ENCODE peak calls at places on chromosomes 16 and 17, in ten cellular contexts. S is psoas muscle; C is lung; D is C1 segment of cervical spinal cord; Q is stimulated activated CD8-positive, alpha-beta memory T cell treated with anti-CD3 and anti-CD28 coated beads, Interleukin-2, amount 100 ng/mL, for 1 hour; O is NCI-H1417 treated with DMSO at 0.1 percent for 48 hours; N is HCT116; E is foreskin fibroblast; L is stimulated activated CD4-positive, alpha-beta T cell treated with anti-CD3 and anti-CD28 coated beads, Interleukin-15, amount 100 ng/mL, for 1 hour; B is T-helper 17 cell. K is an unnamed sample.

GRCh38 chr16:648071-648785 is 937 bp upstream of the WDR90 start:
- DNase-seq in Q (no peak), E (no peak), D (no peak), L (no peak), C (no peak), S (no peak), B (no peak), N (no peak), O (no peak), K (no peak)

GRCh38 chr16:3029499-3030127 is 5.8 kb downstream of the THOC6 start:
- DNase-seq in N (no peak), C (no peak), L (no peak), E (peak; percentile 61), S (no peak), Q (no peak), B (no peak), O (no peak), D (no peak), K (peak; percentile 25)

GRCh38 chr17:9200699-9201359 is 179.5 kb downstream of the NTN1 start:
- DNase-seq in N (no peak), C (no peak), L (no peak), O (no peak), S (no peak), D (no peak), E (no peak), B (no peak), Q (no peak), K (no peak)

GRCh38 chr16:81697321-81697885 is 81.7 kb upstream of the PLCG2 start:
- DNase-seq in B (no peak), O (no peak), Q (peak; percentile 30), C (no peak), N (peak; percentile 51), D (no peak), E (no peak), L (peak; percentile 11), S (peak; percentile 38), K (no peak)

GRCh38 chr16:74817851-74818250 is 43.2 kb upstream of the FA2H start:
- DNase-seq in N (no peak), C (no peak), O (no peak), L (no peak), E (no peak), B (no peak), Q (no peak), D (no peak), S (no peak), K (no peak)

GRCh38 chr16:58056580-58056979 is 31.0 kb downstream of the MMP15 start:
- DNase-seq in O (no peak), Q (no peak), N (no peak), B (no peak), S (no peak), D (no peak), E (no peak), C (no peak), L (no peak), K (no peak)

GRCh38 chr17:16470302-16470701 is 21.7 kb downstream of the LRRC75A start:
- DNase-seq in L (no peak), B (no peak), D (no peak), S (no peak), E (no peak), C (no peak), N (no peak), O (no peak), Q (no peak), K (no peak)

GRCh38 chr16:70678898-70679652 is 6.8 kb downstream of the MTSS2 start:
- DNase-seq in E (no peak), D (no peak), N (no peak), Q (no peak), C (no peak), L (no peak), B (no peak), S (peak; percentile 16), O (no peak), K (no peak)

GRCh38 chr16:72369273-72369672 is 197.3 kb upstream of the PMFBP1 start:
- DNase-seq in E (no peak), D (no peak), S (no peak), Q (no peak), C (no peak), L (no peak), O (no peak), N (no peak), B (no peak), K (no peak)

GRCh38 chr16:70800306-70800705 is 652 bp downstream of the VAC14 start:
- DNase-seq in N (no peak), Q (no peak), B (no peak), S (no peak), D (no peak), O (no peak), L (no peak), E (no peak), C (no peak), K (no peak)

GRCh38 chr17:35460354-35460851 is 11.8 kb upstream of the SLFN13 start:
- DNase-seq in N (peak; percentile 15), O (no peak), Q (peak; percentile 34), C (peak; percentile 75), S (peak; percentile 27), D (no peak), B (peak; percentile 50), L (no peak), E (no peak), K (peak; percentile 26)

GRCh38 chr16:2753523-2754020 is 1.1 kb downstream of the SRRM2 start:
- DNase-seq in Q (no peak), O (no peak), D (no peak), S (no peak), E (no peak), N (no peak), B (no peak), C (no peak), L (no peak), K (no peak)

GRCh38 chr17:21249911-21250703 is 3.1 kb downstream of the NATD1 start:
- DNase-seq in C (no peak), L (no peak), Q (no peak), N (no peak), D (no peak), E (no peak), B (no peak), O (no peak), S (no peak), K (no peak)

GRCh38 chr16:1003551-1004347 is 22.2 kb downstream of the SOX8 start:
- DNase-seq in L (no peak), B (no peak), S (no peak), C (no peak), Q (no peak), N (no peak), E (no peak), D (no peak), O (no peak), K (peak; percentile 47)

GRCh38 chr16:80612461-80613017 is 71.7 kb downstream of the DYNLRB2 start:
- DNase-seq in D (no peak), S (no peak), L (no peak), O (no peak), B (no peak), N (no peak), E (no peak), C (no peak), Q (no peak), K (no peak)

GRCh38 chr16:28163699-28164584 is 47.8 kb downstream of the XPO6 start:
- DNase-seq in O (no peak), E (no peak), S (no peak), L (no peak), N (no peak), D (no peak), C (no peak), Q (no peak), B (no peak), K (no peak)

K was measured in activated T-helper 9 cell treated with anti-CD3 and anti-CD28 coated beads, Interleukin-2, amount 50 U/mL, for 16 hours.